ENCODE peak calls at places on chromosomes 13 and 19, in ten cellular contexts. One of them, this sample, is unnamed.

GRCh38 chr13:26616126-26616525 is 58.6 kb downstream of the WASF3 start:
- DNase-seq in cardiac muscle cell: peak
- DNase-seq in GM23338: no peak
- DNase-seq in aorta: no peak
- DNase-seq in stimulated activated CD4-positive, alpha-beta T cell treated with anti-CD3 and anti-CD28 coated beads, Interleukin-4, amount 100 ng/mL, for 4 hours: no peak
- DNase-seq in NCI-H1105 treated with DMSO at 0.1 percent for 48 hours: no peak
- DNase-seq in SK-N-SH: no peak
- DNase-seq in adrenal gland: no peak
- DNase-seq in Calu3: no peak
- DNase-seq in fibroblast of lung: peak
- DNase-seq in this sample: no peak

GRCh38 chr13:40479196-40479845 is 187.1 kb downstream of the FOXO1 start:
- DNase-seq in cardiac muscle cell: no peak
- DNase-seq in GM23338: no peak
- DNase-seq in aorta: no peak
- DNase-seq in stimulated activated CD4-positive, alpha-beta T cell treated with anti-CD3 and anti-CD28 coated beads, Interleukin-4, amount 100 ng/mL, for 4 hours: no peak
- DNase-seq in NCI-H1105 treated with DMSO at 0.1 percent for 48 hours: no peak
- DNase-seq in SK-N-SH: no peak
- DNase-seq in adrenal gland: no peak
- DNase-seq in Calu3: no peak
- DNase-seq in fibroblast of lung: no peak
- DNase-seq in this sample: no peak

GRCh38 chr19:28468701-28469459 is 744.1 kb downstream of the UQCRFS1 start:
- DNase-seq in cardiac muscle cell: peak
- DNase-seq in GM23338: peak
- DNase-seq in aorta: no peak
- DNase-seq in stimulated activated CD4-positive, alpha-beta T cell treated with anti-CD3 and anti-CD28 coated beads, Interleukin-4, amount 100 ng/mL, for 4 hours: peak
- DNase-seq in NCI-H1105 treated with DMSO at 0.1 percent for 48 hours: peak
- DNase-seq in SK-N-SH: no peak
- DNase-seq in adrenal gland: no peak
- DNase-seq in Calu3: peak
- DNase-seq in fibroblast of lung: no peak
- DNase-seq in this sample: no peak

GRCh38 chr19:5434970-5435641 is 20.1 kb upstream of the ZNRF4 start:
- DNase-seq in cardiac muscle cell: peak
- DNase-seq in GM23338: no peak
- DNase-seq in aorta: no peak
- DNase-seq in stimulated activated CD4-positive, alpha-beta T cell treated with anti-CD3 and anti-CD28 coated beads, Interleukin-4, amount 100 ng/mL, for 4 hours: peak
- DNase-seq in NCI-H1105 treated with DMSO at 0.1 percent for 48 hours: no peak
- DNase-seq in SK-N-SH: no peak
- DNase-seq in adrenal gland: peak
- DNase-seq in Calu3: no peak
- DNase-seq in fibroblast of lung: peak
- DNase-seq in this sample: no peak

GRCh38 chr13:46817081-46817480 is 20.1 kb upstream of the ESD start:
- DNase-seq in cardiac muscle cell: peak
- DNase-seq in GM23338: peak
- DNase-seq in aorta: no peak
- DNase-seq in stimulated activated CD4-positive, alpha-beta T cell treated with anti-CD3 and anti-CD28 coated beads, Interleukin-4, amount 100 ng/mL, for 4 hours: no peak
- DNase-seq in NCI-H1105 treated with DMSO at 0.1 percent for 48 hours: no peak
- DNase-seq in SK-N-SH: no peak
- DNase-seq in adrenal gland: no peak
- DNase-seq in Calu3: no peak
- DNase-seq in fibroblast of lung: no peak
- DNase-seq in this sample: no peak

GRCh38 chr13:96090240-96091101 is 564 bp downstream of the HS6ST3 start:
- DNase-seq in cardiac muscle cell: peak
- DNase-seq in GM23338: peak
- DNase-seq in aorta: peak
- DNase-seq in stimulated activated CD4-positive, alpha-beta T cell treated with anti-CD3 and anti-CD28 coated beads, Interleukin-4, amount 100 ng/mL, for 4 hours: no peak
- DNase-seq in NCI-H1105 treated with DMSO at 0.1 percent for 48 hours: no peak
- DNase-seq in SK-N-SH: peak
- DNase-seq in adrenal gland: no peak
- DNase-seq in Calu3: no peak
- DNase-seq in fibroblast of lung: no peak
- DNase-seq in this sample: no peak

GRCh38 chr19:54430306-54431254 is 15.3 kb downstream of the TTYH1 start:
- DNase-seq in cardiac muscle cell: peak
- DNase-seq in GM23338: peak
- DNase-seq in aorta: peak
- DNase-seq in stimulated activated CD4-positive, alpha-beta T cell treated with anti-CD3 and anti-CD28 coated beads, Interleukin-4, amount 100 ng/mL, for 4 hours: peak
- DNase-seq in NCI-H1105 treated with DMSO at 0.1 percent for 48 hours: peak
- DNase-seq in SK-N-SH: peak
- DNase-seq in adrenal gland: no peak
- DNase-seq in Calu3: peak
- DNase-seq in fibroblast of lung: peak
- DNase-seq in this sample: no peak

GRCh38 chr13:20350819-20351218 is 118.7 kb upstream of the GJB6 start:
- DNase-seq in cardiac muscle cell: no peak
- DNase-seq in GM23338: no peak
- DNase-seq in aorta: no peak
- DNase-seq in stimulated activated CD4-positive, alpha-beta T cell treated with anti-CD3 and anti-CD28 coated beads, Interleukin-4, amount 100 ng/mL, for 4 hours: no peak
- DNase-seq in NCI-H1105 treated with DMSO at 0.1 percent for 48 hours: no peak
- DNase-seq in SK-N-SH: no peak
- DNase-seq in adrenal gland: no peak
- DNase-seq in Calu3: no peak
- DNase-seq in fibroblast of lung: no peak
- DNase-seq in this sample: no peak

GRCh38 chr13:76754414-76754813 is 131.8 kb downstream of the KCTD12 start:
- DNase-seq in cardiac muscle cell: peak
- DNase-seq in GM23338: no peak
- DNase-seq in aorta: no peak
- DNase-seq in stimulated activated CD4-positive, alpha-beta T cell treated with anti-CD3 and anti-CD28 coated beads, Interleukin-4, amount 100 ng/mL, for 4 hours: no peak
- DNase-seq in NCI-H1105 treated with DMSO at 0.1 percent for 48 hours: no peak
- DNase-seq in SK-N-SH: no peak
- DNase-seq in adrenal gland: no peak
- DNase-seq in Calu3: no peak
- DNase-seq in fibroblast of lung: peak
- DNase-seq in this sample: no peak

GRCh38 chr19:45471866-45472556 is 4.2 kb downstream of the FOSB start:
- DNase-seq in cardiac muscle cell: peak
- DNase-seq in GM23338: peak
- DNase-seq in aorta: no peak
- DNase-seq in stimulated activated CD4-positive, alpha-beta T cell treated with anti-CD3 and anti-CD28 coated beads, Interleukin-4, amount 100 ng/mL, for 4 hours: no peak
- DNase-seq in NCI-H1105 treated with DMSO at 0.1 percent for 48 hours: no peak
- DNase-seq in SK-N-SH: no peak
- DNase-seq in adrenal gland: no peak
- DNase-seq in Calu3: no peak
- DNase-seq in fibroblast of lung: no peak
- DNase-seq in this sample: no peak

GRCh38 chr13:49272296-49272695 is 24.6 kb downstream of the CDADC1 start:
- DNase-seq in cardiac muscle cell: no peak
- DNase-seq in GM23338: no peak
- DNase-seq in aorta: no peak
- DNase-seq in stimulated activated CD4-positive, alpha-beta T cell treated with anti-CD3 and anti-CD28 coated beads, Interleukin-4, amount 100 ng/mL, for 4 hours: no peak
- DNase-seq in NCI-H1105 treated with DMSO at 0.1 percent for 48 hours: no peak
- DNase-seq in SK-N-SH: no peak
- DNase-seq in adrenal gland: no peak
- DNase-seq in Calu3: no peak
- DNase-seq in fibroblast of lung: no peak
- DNase-seq in this sample: no peak

GRCh38 chr13:37681295-37682032 is 82.9 kb upstream of the POSTN start:
- DNase-seq in cardiac muscle cell: peak
- DNase-seq in GM23338: no peak
- DNase-seq in aorta: no peak
- DNase-seq in stimulated activated CD4-positive, alpha-beta T cell treated with anti-CD3 and anti-CD28 coated beads, Interleukin-4, amount 100 ng/mL, for 4 hours: no peak
- DNase-seq in NCI-H1105 treated with DMSO at 0.1 percent for 48 hours: no peak
- DNase-seq in SK-N-SH: no peak
- DNase-seq in adrenal gland: no peak
- DNase-seq in Calu3: no peak
- DNase-seq in fibroblast of lung: peak
- DNase-seq in this sample: peak

GRCh38 chr19:33227242-33227650 is 1.6 kb upstream of the SLC7A10 start:
- DNase-seq in cardiac muscle cell: peak
- DNase-seq in GM23338: peak
- DNase-seq in aorta: no peak
- DNase-seq in stimulated activated CD4-positive, alpha-beta T cell treated with anti-CD3 and anti-CD28 coated beads, Interleukin-4, amount 100 ng/mL, for 4 hours: no peak
- DNase-seq in NCI-H1105 treated with DMSO at 0.1 percent for 48 hours: no peak
- DNase-seq in SK-N-SH: no peak
- DNase-seq in adrenal gland: no peak
- DNase-seq in Calu3: no peak
- DNase-seq in fibroblast of lung: peak
- DNase-seq in this sample: peak

GRCh38 chr13:101454767-101455166 is 2.3 kb downstream of the ITGBL1 start:
- DNase-seq in cardiac muscle cell: peak
- DNase-seq in GM23338: no peak
- DNase-seq in aorta: no peak
- DNase-seq in stimulated activated CD4-positive, alpha-beta T cell treated with anti-CD3 and anti-CD28 coated beads, Interleukin-4, amount 100 ng/mL, for 4 hours: no peak
- DNase-seq in NCI-H1105 treated with DMSO at 0.1 percent for 48 hours: no peak
- DNase-seq in SK-N-SH: no peak
- DNase-seq in adrenal gland: no peak
- DNase-seq in Calu3: no peak
- DNase-seq in fibroblast of lung: peak
- DNase-seq in this sample: peak

GRCh38 chr19:1261863-1262686 is 7.1 kb upstream of the CIRBP start:
- DNase-seq in cardiac muscle cell: peak
- DNase-seq in GM23338: no peak
- DNase-seq in aorta: peak
- DNase-seq in stimulated activated CD4-positive, alpha-beta T cell treated with anti-CD3 and anti-CD28 coated beads, Interleukin-4, amount 100 ng/mL, for 4 hours: no peak
- DNase-seq in NCI-H1105 treated with DMSO at 0.1 percent for 48 hours: no peak
- DNase-seq in SK-N-SH: no peak
- DNase-seq in adrenal gland: peak
- DNase-seq in Calu3: peak
- DNase-seq in fibroblast of lung: no peak
- DNase-seq in this sample: no peak

GRCh38 chr13:20772401-20773131 is 1.2 kb downstream of the EEF1AKMT1 start:
- DNase-seq in cardiac muscle cell: peak
- DNase-seq in GM23338: no peak
- DNase-seq in aorta: no peak
- DNase-seq in stimulated activated CD4-positive, alpha-beta T cell treated with anti-CD3 and anti-CD28 coated beads, Interleukin-4, amount 100 ng/mL, for 4 hours: no peak
- DNase-seq in NCI-H1105 treated with DMSO at 0.1 percent for 48 hours: no peak
- DNase-seq in SK-N-SH: no peak
- DNase-seq in adrenal gland: no peak
- DNase-seq in Calu3: no peak
- DNase-seq in fibroblast of lung: peak
- DNase-seq in this sample: no peak